ENCODE peak calls at places on chromosomes 13 and 19, in ten cellular contexts. X is osteoblast; F is naive thymus-derived CD8-positive, alpha-beta T cell; B is occipital lobe; J is HFFc6; U is COR-L47; D is AG09309; M is fibroblast of mammary gland; L is cardiac fibroblast; S is NCI-H2029 treated with DMSO at 0.1 percent for 48 hours. C is an unnamed sample.

GRCh38 chr13:111897846-111898215 is 169.1 kb upstream of the SOX1 start:
- DNase-seq in X (peak), F (no peak), B (no peak), J (no peak), U (no peak), D (no peak), M (no peak), L (no peak), S (no peak), C (no peak)

GRCh38 chr19:48968179-48968661 is 3.1 kb downstream of the FTL start:
- DNase-seq in X (peak), F (no peak), B (no peak), J (peak), U (no peak), D (no peak), M (peak), L (no peak), S (no peak), C (no peak)

GRCh38 chr19:17943284-17944221 is 10.7 kb downstream of the CCDC124 start:
- DNase-seq in X (peak), F (no peak), B (peak), J (no peak), U (no peak), D (no peak), M (no peak), L (no peak), S (no peak), C (no peak)

GRCh38 chr13:99119686-99120085 is 81.0 kb upstream of the UBAC2 start:
- DNase-seq in X (no peak), F (no peak), B (no peak), J (no peak), U (no peak), D (no peak), M (no peak), L (no peak), S (no peak), C (no peak)

GRCh38 chr19:49216076-49216475 is 58.5 kb downstream of the TRPM4 start:
- DNase-seq in X (peak), F (no peak), B (no peak), J (no peak), U (no peak), D (peak), M (peak), L (peak), S (no peak), C (no peak)

GRCh38 chr19:5572556-5573286 is 5.0 kb upstream of the TINCR start:
- DNase-seq in X (no peak), F (no peak), B (no peak), J (no peak), U (no peak), D (no peak), M (no peak), L (no peak), S (no peak), C (no peak)

GRCh38 chr13:24276310-24276709 is 33.1 kb upstream of the C1QTNF9 start:
- DNase-seq in X (no peak), F (no peak), B (no peak), J (no peak), U (no peak), D (no peak), M (no peak), L (no peak), S (no peak), C (peak)

GRCh38 chr19:17872251-17873001 is 681 bp downstream of the SLC5A5 start:
- DNase-seq in X (peak), F (peak), B (no peak), J (no peak), U (no peak), D (no peak), M (no peak), L (no peak), S (no peak), C (no peak)

GRCh38 chr19:38425810-38426466 is at the start of gene RASGRP4:
- DNase-seq in X (peak), F (peak), B (no peak), J (no peak), U (no peak), D (no peak), M (no peak), L (no peak), S (no peak), C (no peak)

GRCh38 chr19:6263306-6264076 is 16.3 kb downstream of the MLLT1 start:
- DNase-seq in X (peak), F (no peak), B (no peak), J (peak), U (no peak), D (no peak), M (no peak), L (no peak), S (no peak), C (no peak)

GRCh38 chr19:6273701-6274601 is 5.8 kb downstream of the MLLT1 start:
- DNase-seq in X (peak), F (no peak), B (peak), J (peak), U (no peak), D (peak), M (peak), L (peak), S (peak), C (no peak)

GRCh38 chr19:51552996-51553725 is 17.9 kb upstream of the ZNF175 start:
- DNase-seq in X (peak), F (peak), B (peak), J (peak), U (no peak), D (no peak), M (peak), L (peak), S (no peak), C (peak)

GRCh38 chr13:40187324-40187795 is 479.1 kb downstream of the FOXO1 start:
- DNase-seq in X (no peak), F (peak), B (no peak), J (no peak), U (no peak), D (no peak), M (no peak), L (no peak), S (no peak), C (no peak)

GRCh38 chr19:3047307-3048189 is 14.7 kb downstream of the TLE5 start:
- DNase-seq in X (peak), F (peak), B (no peak), J (peak), U (peak), D (peak), M (peak), L (peak), S (peak), C (no peak)

GRCh38 chr13:41614671-41615519 is 157.5 kb downstream of the RGCC start:
- DNase-seq in X (peak), F (no peak), B (no peak), J (peak), U (no peak), D (no peak), M (peak), L (peak), S (no peak), C (no peak)